ENCODE peak calls at places on chromosomes 16 and 17, in eight cellular contexts. L, C, V, U, Z, P, B and J are unnamed samples.

GRCh38 chr16:56860226-56861020 is 4.6 kb upstream of the SLC12A3 start:
- DNase-seq in L (no peak), V (no peak), U (no peak), Z (no peak), C (no peak), B (no peak), P (no peak), J (no peak)

GRCh38 chr17:41415833-41416335 is 8.5 kb downstream of the KRT37 start:
- DNase-seq in P (no peak), Z (peak; percentile 7), B (no peak), V (no peak), C (peak; percentile 55), L (no peak), U (peak; percentile 57), J (no peak)

GRCh38 chr16:89026121-89026612 is 49.2 kb upstream of the CBFA2T3 start:
- DNase-seq in P (no peak), U (no peak), V (no peak), L (no peak), B (no peak), Z (no peak), C (no peak), J (no peak)

GRCh38 chr17:42333053-42333452 is 44.8 kb downstream of the STAT5A start:
- DNase-seq in P (no peak), Z (no peak), C (no peak), V (no peak), U (no peak), B (no peak), L (no peak), J (no peak)

GRCh38 chr16:51409001-51409675 is 258.1 kb upstream of the SALL1 start:
- DNase-seq in L (no peak), B (no peak), P (no peak), C (no peak), Z (no peak), U (no peak), V (no peak), J (no peak)

GRCh38 chr17:65593870-65594584 is 32.6 kb upstream of the AXIN2 start:
- DNase-seq in P (no peak), C (no peak), L (no peak), U (no peak), V (no peak), Z (peak; percentile 7), B (no peak), J (no peak)

GRCh38 chr17:13415877-13416416 is 185.8 kb downstream of the HS3ST3A1 start:
- DNase-seq in U (peak; percentile 86), B (no peak), L (no peak), C (peak; percentile 62), Z (peak; percentile 95), V (peak; percentile 14), P (peak; percentile 48), J (peak; percentile 19)

GRCh38 chr16:2237552-2238395 is 1.5 kb downstream of the DNASE1L2 start:
- DNase-seq in U (no peak), C (no peak), Z (no peak), V (no peak), B (no peak), L (no peak), P (no peak), J (no peak)

GRCh38 chr17:52410781-52411180 is 252.3 kb upstream of the CA10 start:
- DNase-seq in V (no peak), C (no peak), P (no peak), Z (no peak), L (no peak), U (no peak), B (no peak), J (no peak)

GRCh38 chr16:86517652-86518258 is 7.4 kb downstream of the FOXF1 start:
- DNase-seq in P (peak; percentile 63), U (peak; percentile 49), C (peak; percentile 41), Z (peak; percentile 47), V (peak; percentile 46), L (peak; percentile 90), B (peak; percentile 46), J (peak; percentile 87)

GRCh38 chr16:86509759-86510464 is 415 bp upstream of the FOXF1 start:
- DNase-seq in Z (no peak), C (peak; percentile 17), U (no peak), B (peak; percentile 46), P (peak; percentile 58), L (no peak), V (no peak), J (peak; percentile 57)

GRCh38 chr16:86231996-86232350 is 278.4 kb upstream of the FOXF1 start:
- DNase-seq in Z (no peak), L (peak; percentile 42), V (no peak), U (no peak), B (no peak), P (no peak), C (no peak), J (no peak)

GRCh38 chr17:19000531-19001011 is 4.0 kb downstream of the FAM83G start:
- DNase-seq in C (peak; percentile 38), P (no peak), L (no peak), U (peak; percentile 83), V (no peak), B (peak; percentile 58), Z (no peak), J (peak; percentile 56)

GRCh38 chr16:56354016-56354415 is 71.3 kb downstream of the AMFR start:
- DNase-seq in B (peak; percentile 7), P (peak; percentile 7), Z (no peak), U (peak; percentile 1), C (no peak), L (peak; percentile 85), V (no peak), J (no peak)

GRCh38 chr17:65370669-65371126 is 190.8 kb downstream of the AXIN2 start:
- DNase-seq in L (no peak), P (no peak), V (peak; percentile 36), Z (no peak), C (peak; percentile 61), U (no peak), B (peak; percentile 67), J (no peak)

GRCh38 chr17:28369684-28370034 is 448 bp downstream of the VTN start:
- DNase-seq in P (no peak), V (no peak), U (peak; percentile 38), B (no peak), Z (no peak), C (no peak), L (no peak), J (no peak)

GRCh38 chr16:67177743-67178699 is 5.7 kb downstream of the MATCAP1 start:
- DNase-seq in B (peak; percentile 88), Z (peak; percentile 89), U (peak; percentile 78), P (no peak), C (peak; percentile 96), V (peak; percentile 85), L (no peak), J (no peak)

GRCh38 chr16:49755291-49755611 is 100.7 kb downstream of the ZNF423 start:
- DNase-seq in P (no peak), Z (no peak), U (no peak), C (no peak), V (peak; percentile 16), L (no peak), B (no peak), J (no peak)

GRCh38 chr17:28270055-28270454 is 48.9 kb upstream of the TMEM97 start:
- DNase-seq in B (no peak), V (no peak), P (no peak), Z (no peak), L (peak; percentile 57), C (no peak), U (no peak), J (no peak)

GRCh38 chr16:27067138-27067537 is 411 bp downstream of the C16orf82 start:
- DNase-seq in C (no peak), L (no peak), V (no peak), P (no peak), Z (no peak), U (no peak), B (no peak), J (no peak)

GRCh38 chr17:12421646-12422306 is 243.9 kb upstream of the MYOCD start:
- DNase-seq in U (no peak), B (no peak), Z (no peak), C (no peak), V (no peak), L (no peak), P (no peak), J (no peak)

GRCh38 chr17:75205037-75205792 is at the start of gene NUP85:
- DNase-seq in P (peak; percentile 96), L (peak; percentile 98), B (peak; percentile 92), Z (peak; percentile 93), C (peak; percentile 93), U (peak; percentile 93), V (peak; percentile 88), J (peak; percentile 98)
- TF ChIP-seq POLR2A in P (peak; percentile 67), L (peak; percentile 20), B (no peak), Z (peak; percentile 67), C (peak; percentile 87), U (no peak), V (peak; percentile 45), J (peak; percentile 96)

DNA sequence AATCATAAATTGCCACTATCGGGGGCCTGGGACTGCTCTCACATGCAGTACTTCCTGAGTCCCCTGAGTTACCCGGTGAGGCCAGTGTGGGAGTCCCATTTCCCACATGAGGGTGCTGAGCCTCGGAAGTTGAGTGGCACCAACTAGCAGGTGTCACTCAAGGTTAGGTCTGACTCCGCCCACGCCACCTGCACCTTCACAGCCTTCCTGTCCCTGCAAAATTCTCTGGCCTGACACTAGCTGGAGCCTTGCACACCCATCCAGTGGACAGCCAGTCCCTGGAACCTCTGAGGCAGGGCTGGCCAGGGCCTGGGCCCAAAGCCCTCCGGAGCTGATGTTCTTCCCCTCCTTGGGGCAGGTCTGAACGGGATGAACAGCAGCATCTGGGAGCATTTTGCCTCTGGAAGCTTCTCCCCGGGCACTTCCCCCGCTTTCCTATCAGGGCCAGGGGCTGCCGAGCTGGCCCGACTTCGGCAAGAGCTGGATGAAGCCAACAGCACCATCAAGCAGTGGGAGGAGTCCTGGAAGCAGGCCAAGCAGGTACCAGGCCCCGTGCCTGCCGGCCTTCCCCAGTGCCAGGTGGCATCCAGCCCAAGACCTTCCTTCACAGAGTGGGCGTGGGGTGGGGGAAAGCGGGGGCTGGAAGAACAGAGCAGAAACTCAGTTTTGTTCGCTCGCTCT is 21.9 kb downstream of the UNC13D start:
- DNase-seq in U (peak; percentile 73), C (peak; percentile 90), B (peak; percentile 88), P (no peak), V (peak; percentile 62), L (no peak), Z (peak; percentile 96), J (no peak)
- TF ChIP-seq POLR2A in U (no peak), C (no peak), B (no peak), P (no peak), V (no peak), L (no peak), Z (no peak), J (no peak)

GRCh38 chr17:81222906-81223757 is at the start of gene CEP131:
- DNase-seq in P (peak; percentile 99), U (peak; percentile 99), C (peak; percentile 99), Z (peak; percentile 99), B (peak; percentile 99), V (peak; percentile 99), L (peak; percentile 100), J (peak; percentile 99)
- TF ChIP-seq POLR2A in P (peak; percentile 50), U (no peak), C (no peak), Z (peak; percentile 39), B (no peak), V (peak; percentile 9), L (no peak), J (peak; percentile 72)

DNA sequence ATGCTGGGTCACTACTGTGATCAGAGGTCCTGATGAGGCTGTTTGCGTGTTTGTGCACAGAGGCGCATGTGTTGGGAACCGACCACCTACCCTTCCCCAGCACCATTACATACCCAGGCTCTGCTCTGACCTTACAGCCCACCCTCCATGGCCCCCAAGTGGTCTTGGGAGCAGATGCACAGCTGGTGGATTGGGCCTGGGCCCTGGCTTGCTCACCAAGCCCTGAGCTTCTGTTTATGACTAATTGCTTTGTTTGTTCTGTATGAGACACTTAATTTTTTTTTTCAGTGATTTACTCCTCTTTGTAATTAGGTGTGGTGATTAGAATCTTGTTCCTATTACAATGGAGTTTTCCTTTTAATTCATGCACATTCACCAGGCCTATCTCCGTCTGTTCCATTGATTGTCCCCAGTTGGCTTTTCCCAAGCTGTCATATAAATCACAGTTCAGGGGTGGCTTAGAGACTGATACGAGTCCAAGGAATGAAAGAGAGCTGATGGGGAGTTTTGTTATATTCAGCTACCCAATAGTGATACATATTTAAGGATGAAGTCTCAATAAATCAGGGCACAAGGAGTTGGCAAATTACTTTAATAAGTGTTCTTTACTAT is 242.3 kb downstream of the CCDC182 start:
- DNase-seq in Z (no peak), P (no peak), U (no peak), L (no peak), B (no peak), C (no peak), V (no peak), J (no peak)
- TF ChIP-seq POLR2A in Z (no peak), P (no peak), U (no peak), L (no peak), B (no peak), C (no peak), V (no peak), J (no peak)